ENCODE peak calls at places on chromosomes 12 and 14, in nine cellular contexts. One of them, this sample, is unnamed.

GRCh38 chr14:64563696-64564095 is 13.9 kb downstream of the PPP1R36 start:
- DNase-seq in EL: no peak
- DNase-seq in NCI-H460: no peak
- DNase-seq in mesendoderm: no peak
- DNase-seq in activated T-cell treated with anti-CD3 and anti-CD28 coated beads, Interleukin-2, amount 50 U/mL, for 24 hours: no peak
- DNase-seq in stimulated activated CD4-positive, alpha-beta T cell treated with anti-CD3 and anti-CD28 coated beads, Interleukin-4, amount 100 ng/mL, for 4 hours: no peak
- DNase-seq in left cardiac atrium: no peak
- DNase-seq in K562: no peak
- DNase-seq in activated CD4-positive, CD25-positive, alpha-beta regulatory T cell treated with anti-CD3 and anti-CD28 coated beads, Interleukin-2, amount 50 U/mL, for 72 hours: no peak
- DNase-seq in this sample: no peak

GRCh38 chr12:53869500-53869899 is 69.1 kb upstream of the HOXC13 start:
- DNase-seq in EL: no peak
- DNase-seq in NCI-H460: peak; percentile 37
- DNase-seq in mesendoderm: no peak
- DNase-seq in activated T-cell treated with anti-CD3 and anti-CD28 coated beads, Interleukin-2, amount 50 U/mL, for 24 hours: no peak
- DNase-seq in stimulated activated CD4-positive, alpha-beta T cell treated with anti-CD3 and anti-CD28 coated beads, Interleukin-4, amount 100 ng/mL, for 4 hours: no peak
- DNase-seq in left cardiac atrium: no peak
- DNase-seq in K562: no peak
- DNase-seq in activated CD4-positive, CD25-positive, alpha-beta regulatory T cell treated with anti-CD3 and anti-CD28 coated beads, Interleukin-2, amount 50 U/mL, for 72 hours: no peak
- DNase-seq in this sample: no peak

GRCh38 chr12:42267408-42268190 is 29.6 kb upstream of the YAF2 start:
- DNase-seq in EL: no peak
- DNase-seq in NCI-H460: no peak
- DNase-seq in mesendoderm: no peak
- DNase-seq in activated T-cell treated with anti-CD3 and anti-CD28 coated beads, Interleukin-2, amount 50 U/mL, for 24 hours: no peak
- DNase-seq in stimulated activated CD4-positive, alpha-beta T cell treated with anti-CD3 and anti-CD28 coated beads, Interleukin-4, amount 100 ng/mL, for 4 hours: no peak
- DNase-seq in left cardiac atrium: no peak
- DNase-seq in K562: no peak
- DNase-seq in activated CD4-positive, CD25-positive, alpha-beta regulatory T cell treated with anti-CD3 and anti-CD28 coated beads, Interleukin-2, amount 50 U/mL, for 72 hours: no peak
- DNase-seq in this sample: no peak

GRCh38 chr12:40853221-40853620 is 161.0 kb downstream of the CNTN1 start:
- DNase-seq in EL: no peak
- DNase-seq in NCI-H460: no peak
- DNase-seq in mesendoderm: peak; percentile 52
- DNase-seq in activated T-cell treated with anti-CD3 and anti-CD28 coated beads, Interleukin-2, amount 50 U/mL, for 24 hours: no peak
- DNase-seq in stimulated activated CD4-positive, alpha-beta T cell treated with anti-CD3 and anti-CD28 coated beads, Interleukin-4, amount 100 ng/mL, for 4 hours: no peak
- DNase-seq in left cardiac atrium: no peak
- DNase-seq in K562: no peak
- DNase-seq in activated CD4-positive, CD25-positive, alpha-beta regulatory T cell treated with anti-CD3 and anti-CD28 coated beads, Interleukin-2, amount 50 U/mL, for 72 hours: no peak
- DNase-seq in this sample: no peak

GRCh38 chr12:27055966-27056365 is 26.4 kb downstream of the C12orf71 start:
- DNase-seq in EL: no peak
- DNase-seq in NCI-H460: no peak
- DNase-seq in mesendoderm: no peak
- DNase-seq in activated T-cell treated with anti-CD3 and anti-CD28 coated beads, Interleukin-2, amount 50 U/mL, for 24 hours: no peak
- DNase-seq in stimulated activated CD4-positive, alpha-beta T cell treated with anti-CD3 and anti-CD28 coated beads, Interleukin-4, amount 100 ng/mL, for 4 hours: no peak
- DNase-seq in left cardiac atrium: no peak
- DNase-seq in K562: no peak
- DNase-seq in activated CD4-positive, CD25-positive, alpha-beta regulatory T cell treated with anti-CD3 and anti-CD28 coated beads, Interleukin-2, amount 50 U/mL, for 72 hours: no peak
- DNase-seq in this sample: no peak

GRCh38 chr14:101480747-101481530 is 80.4 kb upstream of the DIO3 start:
- DNase-seq in EL: no peak
- DNase-seq in NCI-H460: peak; percentile 5
- DNase-seq in mesendoderm: no peak
- DNase-seq in activated T-cell treated with anti-CD3 and anti-CD28 coated beads, Interleukin-2, amount 50 U/mL, for 24 hours: peak; percentile 9
- DNase-seq in stimulated activated CD4-positive, alpha-beta T cell treated with anti-CD3 and anti-CD28 coated beads, Interleukin-4, amount 100 ng/mL, for 4 hours: no peak
- DNase-seq in left cardiac atrium: no peak
- DNase-seq in K562: no peak
- DNase-seq in activated CD4-positive, CD25-positive, alpha-beta regulatory T cell treated with anti-CD3 and anti-CD28 coated beads, Interleukin-2, amount 50 U/mL, for 72 hours: peak; percentile 13
- DNase-seq in this sample: no peak

GRCh38 chr14:32537166-32537565 is 208.1 kb downstream of the AKAP6 start:
- DNase-seq in EL: no peak
- DNase-seq in NCI-H460: no peak
- DNase-seq in mesendoderm: no peak
- DNase-seq in activated T-cell treated with anti-CD3 and anti-CD28 coated beads, Interleukin-2, amount 50 U/mL, for 24 hours: no peak
- DNase-seq in stimulated activated CD4-positive, alpha-beta T cell treated with anti-CD3 and anti-CD28 coated beads, Interleukin-4, amount 100 ng/mL, for 4 hours: no peak
- DNase-seq in left cardiac atrium: no peak
- DNase-seq in K562: no peak
- DNase-seq in activated CD4-positive, CD25-positive, alpha-beta regulatory T cell treated with anti-CD3 and anti-CD28 coated beads, Interleukin-2, amount 50 U/mL, for 72 hours: no peak
- DNase-seq in this sample: no peak

GRCh38 chr12:115979351-115979750 is 298.1 kb downstream of the MED13L start:
- DNase-seq in EL: no peak
- DNase-seq in NCI-H460: no peak
- DNase-seq in mesendoderm: no peak
- DNase-seq in activated T-cell treated with anti-CD3 and anti-CD28 coated beads, Interleukin-2, amount 50 U/mL, for 24 hours: no peak
- DNase-seq in stimulated activated CD4-positive, alpha-beta T cell treated with anti-CD3 and anti-CD28 coated beads, Interleukin-4, amount 100 ng/mL, for 4 hours: no peak
- DNase-seq in left cardiac atrium: no peak
- DNase-seq in K562: no peak
- DNase-seq in activated CD4-positive, CD25-positive, alpha-beta regulatory T cell treated with anti-CD3 and anti-CD28 coated beads, Interleukin-2, amount 50 U/mL, for 72 hours: no peak
- DNase-seq in this sample: no peak

GRCh38 chr14:90620540-90621204 is 195.6 kb downstream of the TTC7B start:
- DNase-seq in EL: no peak
- DNase-seq in NCI-H460: no peak
- DNase-seq in mesendoderm: no peak
- DNase-seq in activated T-cell treated with anti-CD3 and anti-CD28 coated beads, Interleukin-2, amount 50 U/mL, for 24 hours: no peak
- DNase-seq in stimulated activated CD4-positive, alpha-beta T cell treated with anti-CD3 and anti-CD28 coated beads, Interleukin-4, amount 100 ng/mL, for 4 hours: no peak
- DNase-seq in left cardiac atrium: no peak
- DNase-seq in K562: no peak
- DNase-seq in activated CD4-positive, CD25-positive, alpha-beta regulatory T cell treated with anti-CD3 and anti-CD28 coated beads, Interleukin-2, amount 50 U/mL, for 72 hours: no peak
- DNase-seq in this sample: no peak

GRCh38 chr12:114855678-114856077 is 171.7 kb upstream of the TBX3 start:
- DNase-seq in EL: no peak
- DNase-seq in NCI-H460: no peak
- DNase-seq in mesendoderm: no peak
- DNase-seq in activated T-cell treated with anti-CD3 and anti-CD28 coated beads, Interleukin-2, amount 50 U/mL, for 24 hours: no peak
- DNase-seq in stimulated activated CD4-positive, alpha-beta T cell treated with anti-CD3 and anti-CD28 coated beads, Interleukin-4, amount 100 ng/mL, for 4 hours: no peak
- DNase-seq in left cardiac atrium: no peak
- DNase-seq in K562: no peak
- DNase-seq in activated CD4-positive, CD25-positive, alpha-beta regulatory T cell treated with anti-CD3 and anti-CD28 coated beads, Interleukin-2, amount 50 U/mL, for 72 hours: no peak
- DNase-seq in this sample: no peak

GRCh38 chr12:93139028-93139665 is 210.1 kb upstream of the EEA1 start:
- DNase-seq in EL: no peak
- DNase-seq in NCI-H460: no peak
- DNase-seq in mesendoderm: no peak
- DNase-seq in activated T-cell treated with anti-CD3 and anti-CD28 coated beads, Interleukin-2, amount 50 U/mL, for 24 hours: no peak
- DNase-seq in stimulated activated CD4-positive, alpha-beta T cell treated with anti-CD3 and anti-CD28 coated beads, Interleukin-4, amount 100 ng/mL, for 4 hours: no peak
- DNase-seq in left cardiac atrium: no peak
- DNase-seq in K562: no peak
- DNase-seq in activated CD4-positive, CD25-positive, alpha-beta regulatory T cell treated with anti-CD3 and anti-CD28 coated beads, Interleukin-2, amount 50 U/mL, for 72 hours: no peak
- DNase-seq in this sample: no peak

GRCh38 chr14:38350102-38350501 is 94.2 kb upstream of the CLEC14A start:
- DNase-seq in EL: no peak
- DNase-seq in NCI-H460: no peak
- DNase-seq in mesendoderm: peak; percentile 54
- DNase-seq in activated T-cell treated with anti-CD3 and anti-CD28 coated beads, Interleukin-2, amount 50 U/mL, for 24 hours: no peak
- DNase-seq in stimulated activated CD4-positive, alpha-beta T cell treated with anti-CD3 and anti-CD28 coated beads, Interleukin-4, amount 100 ng/mL, for 4 hours: no peak
- DNase-seq in left cardiac atrium: no peak
- DNase-seq in K562: no peak
- DNase-seq in activated CD4-positive, CD25-positive, alpha-beta regulatory T cell treated with anti-CD3 and anti-CD28 coated beads, Interleukin-2, amount 50 U/mL, for 72 hours: no peak
- DNase-seq in this sample: no peak

GRCh38 chr14:21913759-21914158 is 240.1 kb upstream of the OR4E1 start:
- DNase-seq in EL: peak; percentile 59
- DNase-seq in NCI-H460: peak; percentile 76
- DNase-seq in mesendoderm: peak; percentile 96
- DNase-seq in activated T-cell treated with anti-CD3 and anti-CD28 coated beads, Interleukin-2, amount 50 U/mL, for 24 hours: peak; percentile 61
- DNase-seq in stimulated activated CD4-positive, alpha-beta T cell treated with anti-CD3 and anti-CD28 coated beads, Interleukin-4, amount 100 ng/mL, for 4 hours: peak; percentile 52
- DNase-seq in left cardiac atrium: peak; percentile 39
- DNase-seq in K562: peak; percentile 27
- DNase-seq in activated CD4-positive, CD25-positive, alpha-beta regulatory T cell treated with anti-CD3 and anti-CD28 coated beads, Interleukin-2, amount 50 U/mL, for 72 hours: peak; percentile 51
- DNase-seq in this sample: peak; percentile 75

GRCh38 chr14:101227611-101228594 is 324.4 kb upstream of the RTL1 start:
- DNase-seq in EL: no peak
- DNase-seq in NCI-H460: no peak
- DNase-seq in mesendoderm: peak; percentile 40
- DNase-seq in activated T-cell treated with anti-CD3 and anti-CD28 coated beads, Interleukin-2, amount 50 U/mL, for 24 hours: no peak
- DNase-seq in stimulated activated CD4-positive, alpha-beta T cell treated with anti-CD3 and anti-CD28 coated beads, Interleukin-4, amount 100 ng/mL, for 4 hours: no peak
- DNase-seq in left cardiac atrium: no peak
- DNase-seq in K562: no peak
- DNase-seq in activated CD4-positive, CD25-positive, alpha-beta regulatory T cell treated with anti-CD3 and anti-CD28 coated beads, Interleukin-2, amount 50 U/mL, for 72 hours: no peak
- DNase-seq in this sample: no peak

GRCh38 chr12:118136559-118137003 is 657 bp downstream of the PEBP1 start:
- DNase-seq in EL: peak; percentile 49
- DNase-seq in NCI-H460: no peak
- DNase-seq in mesendoderm: peak; percentile 71
- DNase-seq in activated T-cell treated with anti-CD3 and anti-CD28 coated beads, Interleukin-2, amount 50 U/mL, for 24 hours: peak; percentile 71
- DNase-seq in stimulated activated CD4-positive, alpha-beta T cell treated with anti-CD3 and anti-CD28 coated beads, Interleukin-4, amount 100 ng/mL, for 4 hours: peak; percentile 39
- DNase-seq in left cardiac atrium: peak; percentile 67
- DNase-seq in K562: no peak
- DNase-seq in activated CD4-positive, CD25-positive, alpha-beta regulatory T cell treated with anti-CD3 and anti-CD28 coated beads, Interleukin-2, amount 50 U/mL, for 72 hours: peak; percentile 52
- DNase-seq in this sample: peak; percentile 16

GRCh38 chr12:29796823-29797263 is 13.1 kb upstream of the TMTC1 start:
- DNase-seq in EL: peak; percentile 58
- DNase-seq in NCI-H460: peak; percentile 64
- DNase-seq in mesendoderm: peak; percentile 73
- DNase-seq in activated T-cell treated with anti-CD3 and anti-CD28 coated beads, Interleukin-2, amount 50 U/mL, for 24 hours: no peak
- DNase-seq in stimulated activated CD4-positive, alpha-beta T cell treated with anti-CD3 and anti-CD28 coated beads, Interleukin-4, amount 100 ng/mL, for 4 hours: no peak
- DNase-seq in left cardiac atrium: no peak
- DNase-seq in K562: no peak
- DNase-seq in activated CD4-positive, CD25-positive, alpha-beta regulatory T cell treated with anti-CD3 and anti-CD28 coated beads, Interleukin-2, amount 50 U/mL, for 72 hours: no peak
- DNase-seq in this sample: no peak

GRCh38 chr12:106423291-106423690 is 65.7 kb downstream of the POLR3B start:
- DNase-seq in EL: no peak
- DNase-seq in NCI-H460: no peak
- DNase-seq in mesendoderm: no peak
- DNase-seq in activated T-cell treated with anti-CD3 and anti-CD28 coated beads, Interleukin-2, amount 50 U/mL, for 24 hours: no peak
- DNase-seq in stimulated activated CD4-positive, alpha-beta T cell treated with anti-CD3 and anti-CD28 coated beads, Interleukin-4, amount 100 ng/mL, for 4 hours: no peak
- DNase-seq in left cardiac atrium: no peak
- DNase-seq in K562: no peak
- DNase-seq in activated CD4-positive, CD25-positive, alpha-beta regulatory T cell treated with anti-CD3 and anti-CD28 coated beads, Interleukin-2, amount 50 U/mL, for 72 hours: no peak
- DNase-seq in this sample: no peak

GRCh38 chr12:71746983-71747611 is 7.6 kb upstream of the RAB21 start:
- DNase-seq in EL: peak; percentile 67
- DNase-seq in NCI-H460: peak; percentile 66
- DNase-seq in mesendoderm: peak; percentile 66
- DNase-seq in activated T-cell treated with anti-CD3 and anti-CD28 coated beads, Interleukin-2, amount 50 U/mL, for 24 hours: peak; percentile 39
- DNase-seq in stimulated activated CD4-positive, alpha-beta T cell treated with anti-CD3 and anti-CD28 coated beads, Interleukin-4, amount 100 ng/mL, for 4 hours: peak; percentile 22
- DNase-seq in left cardiac atrium: no peak
- DNase-seq in K562: no peak
- DNase-seq in activated CD4-positive, CD25-positive, alpha-beta regulatory T cell treated with anti-CD3 and anti-CD28 coated beads, Interleukin-2, amount 50 U/mL, for 72 hours: peak; percentile 36
- DNase-seq in this sample: peak; percentile 26

GRCh38 chr12:124488520-124488919 is 78.9 kb downstream of the NCOR2 start:
- DNase-seq in EL: no peak
- DNase-seq in NCI-H460: no peak
- DNase-seq in mesendoderm: no peak
- DNase-seq in activated T-cell treated with anti-CD3 and anti-CD28 coated beads, Interleukin-2, amount 50 U/mL, for 24 hours: no peak
- DNase-seq in stimulated activated CD4-positive, alpha-beta T cell treated with anti-CD3 and anti-CD28 coated beads, Interleukin-4, amount 100 ng/mL, for 4 hours: no peak
- DNase-seq in left cardiac atrium: peak; percentile 57
- DNase-seq in K562: no peak
- DNase-seq in activated CD4-positive, CD25-positive, alpha-beta regulatory T cell treated with anti-CD3 and anti-CD28 coated beads, Interleukin-2, amount 50 U/mL, for 72 hours: no peak
- DNase-seq in this sample: no peak

GRCh38 chr12:70664463-70664862 is 27.2 kb upstream of the PTPRB start:
- DNase-seq in EL: no peak
- DNase-seq in NCI-H460: no peak
- DNase-seq in mesendoderm: peak; percentile 11
- DNase-seq in activated T-cell treated with anti-CD3 and anti-CD28 coated beads, Interleukin-2, amount 50 U/mL, for 24 hours: no peak
- DNase-seq in stimulated activated CD4-positive, alpha-beta T cell treated with anti-CD3 and anti-CD28 coated beads, Interleukin-4, amount 100 ng/mL, for 4 hours: no peak
- DNase-seq in left cardiac atrium: no peak
- DNase-seq in K562: no peak
- DNase-seq in activated CD4-positive, CD25-positive, alpha-beta regulatory T cell treated with anti-CD3 and anti-CD28 coated beads, Interleukin-2, amount 50 U/mL, for 72 hours: no peak
- DNase-seq in this sample: no peak

GRCh38 chr14:32507029-32507984 is 178.2 kb downstream of the AKAP6 start:
- DNase-seq in EL: peak; percentile 78
- DNase-seq in NCI-H460: peak; percentile 90
- DNase-seq in mesendoderm: peak; percentile 56
- DNase-seq in activated T-cell treated with anti-CD3 and anti-CD28 coated beads, Interleukin-2, amount 50 U/mL, for 24 hours: no peak
- DNase-seq in stimulated activated CD4-positive, alpha-beta T cell treated with anti-CD3 and anti-CD28 coated beads, Interleukin-4, amount 100 ng/mL, for 4 hours: no peak
- DNase-seq in left cardiac atrium: no peak
- DNase-seq in K562: no peak
- DNase-seq in activated CD4-positive, CD25-positive, alpha-beta regulatory T cell treated with anti-CD3 and anti-CD28 coated beads, Interleukin-2, amount 50 U/mL, for 72 hours: no peak
- DNase-seq in this sample: no peak

GRCh38 chr12:104482748-104483147 is 26.0 kb downstream of the CHST11 start:
- DNase-seq in EL: no peak
- DNase-seq in NCI-H460: no peak
- DNase-seq in mesendoderm: no peak
- DNase-seq in activated T-cell treated with anti-CD3 and anti-CD28 coated beads, Interleukin-2, amount 50 U/mL, for 24 hours: no peak
- DNase-seq in stimulated activated CD4-positive, alpha-beta T cell treated with anti-CD3 and anti-CD28 coated beads, Interleukin-4, amount 100 ng/mL, for 4 hours: no peak
- DNase-seq in left cardiac atrium: no peak
- DNase-seq in K562: no peak
- DNase-seq in activated CD4-positive, CD25-positive, alpha-beta regulatory T cell treated with anti-CD3 and anti-CD28 coated beads, Interleukin-2, amount 50 U/mL, for 72 hours: no peak
- DNase-seq in this sample: no peak

GRCh38 chr14:65446159-65446558 is 33.6 kb downstream of the FUT8 start:
- DNase-seq in EL: peak; percentile 56
- DNase-seq in NCI-H460: no peak
- DNase-seq in mesendoderm: peak; percentile 89
- DNase-seq in activated T-cell treated with anti-CD3 and anti-CD28 coated beads, Interleukin-2, amount 50 U/mL, for 24 hours: no peak
- DNase-seq in stimulated activated CD4-positive, alpha-beta T cell treated with anti-CD3 and anti-CD28 coated beads, Interleukin-4, amount 100 ng/mL, for 4 hours: no peak
- DNase-seq in left cardiac atrium: no peak
- DNase-seq in K562: no peak
- DNase-seq in activated CD4-positive, CD25-positive, alpha-beta regulatory T cell treated with anti-CD3 and anti-CD28 coated beads, Interleukin-2, amount 50 U/mL, for 72 hours: no peak
- DNase-seq in this sample: no peak

GRCh38 chr14:68306265-68306933 is 486.5 kb downstream of the ZFP36L1 start:
- DNase-seq in EL: no peak
- DNase-seq in NCI-H460: no peak
- DNase-seq in mesendoderm: no peak
- DNase-seq in activated T-cell treated with anti-CD3 and anti-CD28 coated beads, Interleukin-2, amount 50 U/mL, for 24 hours: no peak
- DNase-seq in stimulated activated CD4-positive, alpha-beta T cell treated with anti-CD3 and anti-CD28 coated beads, Interleukin-4, amount 100 ng/mL, for 4 hours: no peak
- DNase-seq in left cardiac atrium: no peak
- DNase-seq in K562: no peak
- DNase-seq in activated CD4-positive, CD25-positive, alpha-beta regulatory T cell treated with anti-CD3 and anti-CD28 coated beads, Interleukin-2, amount 50 U/mL, for 72 hours: no peak
- DNase-seq in this sample: no peak

GRCh38 chr12:12380949-12381593 is 24.2 kb downstream of the BORCS5 start:
- DNase-seq in EL: no peak
- DNase-seq in NCI-H460: no peak
- DNase-seq in mesendoderm: no peak
- DNase-seq in activated T-cell treated with anti-CD3 and anti-CD28 coated beads, Interleukin-2, amount 50 U/mL, for 24 hours: no peak
- DNase-seq in stimulated activated CD4-positive, alpha-beta T cell treated with anti-CD3 and anti-CD28 coated beads, Interleukin-4, amount 100 ng/mL, for 4 hours: no peak
- DNase-seq in left cardiac atrium: no peak
- DNase-seq in K562: no peak
- DNase-seq in activated CD4-positive, CD25-positive, alpha-beta regulatory T cell treated with anti-CD3 and anti-CD28 coated beads, Interleukin-2, amount 50 U/mL, for 72 hours: no peak
- DNase-seq in this sample: no peak

GRCh38 chr14:99079061-99079727 is 192.8 kb downstream of the BCL11B start:
- DNase-seq in EL: no peak
- DNase-seq in NCI-H460: no peak
- DNase-seq in mesendoderm: no peak
- DNase-seq in activated T-cell treated with anti-CD3 and anti-CD28 coated beads, Interleukin-2, amount 50 U/mL, for 24 hours: no peak
- DNase-seq in stimulated activated CD4-positive, alpha-beta T cell treated with anti-CD3 and anti-CD28 coated beads, Interleukin-4, amount 100 ng/mL, for 4 hours: no peak
- DNase-seq in left cardiac atrium: no peak
- DNase-seq in K562: no peak
- DNase-seq in activated CD4-positive, CD25-positive, alpha-beta regulatory T cell treated with anti-CD3 and anti-CD28 coated beads, Interleukin-2, amount 50 U/mL, for 72 hours: no peak
- DNase-seq in this sample: no peak

GRCh38 chr14:33777651-33778050 is 173.2 kb downstream of the EGLN3 start:
- DNase-seq in EL: peak; percentile 83
- DNase-seq in NCI-H460: no peak
- DNase-seq in mesendoderm: no peak
- DNase-seq in activated T-cell treated with anti-CD3 and anti-CD28 coated beads, Interleukin-2, amount 50 U/mL, for 24 hours: no peak
- DNase-seq in stimulated activated CD4-positive, alpha-beta T cell treated with anti-CD3 and anti-CD28 coated beads, Interleukin-4, amount 100 ng/mL, for 4 hours: no peak
- DNase-seq in left cardiac atrium: no peak
- DNase-seq in K562: no peak
- DNase-seq in activated CD4-positive, CD25-positive, alpha-beta regulatory T cell treated with anti-CD3 and anti-CD28 coated beads, Interleukin-2, amount 50 U/mL, for 72 hours: no peak
- DNase-seq in this sample: no peak

GRCh38 chr12:116236148-116236731 is 41.3 kb downstream of the MED13L start:
- DNase-seq in EL: peak; percentile 61
- DNase-seq in NCI-H460: peak; percentile 51
- DNase-seq in mesendoderm: peak; percentile 70
- DNase-seq in activated T-cell treated with anti-CD3 and anti-CD28 coated beads, Interleukin-2, amount 50 U/mL, for 24 hours: no peak
- DNase-seq in stimulated activated CD4-positive, alpha-beta T cell treated with anti-CD3 and anti-CD28 coated beads, Interleukin-4, amount 100 ng/mL, for 4 hours: peak; percentile 5
- DNase-seq in left cardiac atrium: no peak
- DNase-seq in K562: peak; percentile 22
- DNase-seq in activated CD4-positive, CD25-positive, alpha-beta regulatory T cell treated with anti-CD3 and anti-CD28 coated beads, Interleukin-2, amount 50 U/mL, for 72 hours: no peak
- DNase-seq in this sample: peak; percentile 27

GRCh38 chr14:62443796-62444195 is 601.5 kb downstream of the KCNH5 start:
- DNase-seq in EL: peak; percentile 96
- DNase-seq in NCI-H460: no peak
- DNase-seq in mesendoderm: peak; percentile 39
- DNase-seq in activated T-cell treated with anti-CD3 and anti-CD28 coated beads, Interleukin-2, amount 50 U/mL, for 24 hours: no peak
- DNase-seq in stimulated activated CD4-positive, alpha-beta T cell treated with anti-CD3 and anti-CD28 coated beads, Interleukin-4, amount 100 ng/mL, for 4 hours: no peak
- DNase-seq in left cardiac atrium: no peak
- DNase-seq in K562: no peak
- DNase-seq in activated CD4-positive, CD25-positive, alpha-beta regulatory T cell treated with anti-CD3 and anti-CD28 coated beads, Interleukin-2, amount 50 U/mL, for 72 hours: no peak
- DNase-seq in this sample: no peak

GRCh38 chr14:56351861-56352260 is 227.7 kb upstream of the TMEM260 start:
- DNase-seq in EL: peak; percentile 79
- DNase-seq in NCI-H460: no peak
- DNase-seq in mesendoderm: peak; percentile 90
- DNase-seq in activated T-cell treated with anti-CD3 and anti-CD28 coated beads, Interleukin-2, amount 50 U/mL, for 24 hours: no peak
- DNase-seq in stimulated activated CD4-positive, alpha-beta T cell treated with anti-CD3 and anti-CD28 coated beads, Interleukin-4, amount 100 ng/mL, for 4 hours: no peak
- DNase-seq in left cardiac atrium: no peak
- DNase-seq in K562: no peak
- DNase-seq in activated CD4-positive, CD25-positive, alpha-beta regulatory T cell treated with anti-CD3 and anti-CD28 coated beads, Interleukin-2, amount 50 U/mL, for 72 hours: no peak
- DNase-seq in this sample: no peak

GRCh38 chr14:65776193-65776592 is 363.7 kb downstream of the FUT8 start:
- DNase-seq in EL: no peak
- DNase-seq in NCI-H460: peak; percentile 44
- DNase-seq in mesendoderm: no peak
- DNase-seq in activated T-cell treated with anti-CD3 and anti-CD28 coated beads, Interleukin-2, amount 50 U/mL, for 24 hours: no peak
- DNase-seq in stimulated activated CD4-positive, alpha-beta T cell treated with anti-CD3 and anti-CD28 coated beads, Interleukin-4, amount 100 ng/mL, for 4 hours: no peak
- DNase-seq in left cardiac atrium: no peak
- DNase-seq in K562: no peak
- DNase-seq in activated CD4-positive, CD25-positive, alpha-beta regulatory T cell treated with anti-CD3 and anti-CD28 coated beads, Interleukin-2, amount 50 U/mL, for 72 hours: no peak
- DNase-seq in this sample: no peak